ENCODE peak calls at places on chromosomes 4 and X, in ten cellular contexts. E is GM18507, M is AG08396, Y is iPS-NIHi11, L is NCI-H524 treated with DMSO at 0.1 percent for 48 hours, N is NCI-H1105, A is posterior cingulate gyrus, C is T-helper 1 cell, P is HEK293T, G is SHP77. Q is an unnamed sample.

GRCh38 chr4:125283702-125284279 is 31.0 kb upstream of the FAT4 start:
- DNase-seq in E (no peak), M (peak), Y (peak), L (no peak), N (no peak), A (no peak), C (no peak), P (no peak), G (no peak), Q (no peak)

GRCh38 chr4:16794816-16795445 is 103.5 kb downstream of the LDB2 start:
- DNase-seq in E (no peak), M (peak), Y (peak), L (no peak), N (no peak), A (peak), C (no peak), P (peak), G (peak), Q (peak)

GRCh38 chrX:137195991-137196390 is 162.2 kb upstream of the GPR101 start:
- DNase-seq in E (no peak), M (no peak), Y (no peak), L (no peak), N (no peak), A (no peak), C (no peak), P (no peak), G (no peak), Q (no peak)

GRCh38 chrX:307261-308111 is 11.1 kb downstream of the GTPBP6 start:
- DNase-seq in E (no peak), M (no peak), Y (no peak), L (no peak), N (no peak), A (no peak), C (no peak), P (no peak), G (no peak), Q (no peak)

GRCh38 chr4:182143822-182144620 is 99.2 kb upstream of the TENM3 start:
- DNase-seq in E (no peak), M (peak), Y (peak), L (no peak), N (no peak), A (no peak), C (no peak), P (peak), G (no peak), Q (peak)

GRCh38 chr4:98745372-98745771 is 87.0 kb upstream of the TSPAN5 start:
- DNase-seq in E (no peak), M (no peak), Y (no peak), L (peak), N (no peak), A (peak), C (no peak), P (peak), G (no peak), Q (no peak)

GRCh38 chrX:16882188-16882587 is 12.0 kb upstream of the RBBP7 start:
- DNase-seq in E (no peak), M (no peak), Y (no peak), L (no peak), N (no peak), A (peak), C (no peak), P (no peak), G (peak), Q (no peak)

GRCh38 chr4:188780686-188781085 is 641.4 kb downstream of the TRIML1 start:
- DNase-seq in E (no peak), M (no peak), Y (no peak), L (no peak), N (no peak), A (no peak), C (no peak), P (no peak), G (no peak), Q (no peak)

GRCh38 chrX:151982217-151982616 is 7.7 kb upstream of the GABRE start:
- DNase-seq in E (no peak), M (peak), Y (no peak), L (no peak), N (peak), A (no peak), C (no peak), P (no peak), G (no peak), Q (no peak)

GRCh38 chrX:3191186-3191585 is 149.9 kb downstream of the ARSF start:
- DNase-seq in E (no peak), M (peak), Y (no peak), L (no peak), N (no peak), A (no peak), C (no peak), P (no peak), G (no peak), Q (no peak)

GRCh38 chrX:49120104-49120503 is 3.4 kb downstream of the GPKOW start:
- DNase-seq in E (no peak), M (no peak), Y (no peak), L (no peak), N (no peak), A (no peak), C (no peak), P (no peak), G (no peak), Q (no peak)

GRCh38 chr4:100694467-100694866 is 176.6 kb upstream of the EMCN start:
- DNase-seq in E (no peak), M (no peak), Y (no peak), L (no peak), N (no peak), A (no peak), C (no peak), P (no peak), G (no peak), Q (no peak)

GRCh38 chr4:157045507-157046127 is 30.3 kb upstream of the GLRB start:
- DNase-seq in E (no peak), M (peak), Y (peak), L (no peak), N (no peak), A (no peak), C (no peak), P (peak), G (peak), Q (peak)

GRCh38 chr4:185209031-185209851 is at the start of gene SNX25:
- DNase-seq in E (peak), M (peak), Y (peak), L (no peak), N (peak), A (peak), C (peak), P (peak), G (peak), Q (peak)

GRCh38 chrX:7378406-7378805 is 230.5 kb upstream of the PUDP start:
- DNase-seq in E (no peak), M (no peak), Y (no peak), L (no peak), N (no peak), A (no peak), C (no peak), P (no peak), G (no peak), Q (no peak)

GRCh38 chrX:9745417-9746115 is 20.1 kb downstream of the GPR143 start:
- DNase-seq in E (no peak), M (no peak), Y (no peak), L (no peak), N (no peak), A (no peak), C (no peak), P (no peak), G (no peak), Q (no peak)

GRCh38 chrX:121254336-121254735 is 206.9 kb downstream of the GLUD2 start:
- DNase-seq in E (no peak), M (no peak), Y (peak), L (peak), N (no peak), A (no peak), C (no peak), P (no peak), G (no peak), Q (no peak)

GRCh38 chrX:135295238-135295943 is 13.9 kb upstream of the ETDC start:
- DNase-seq in E (peak), M (peak), Y (peak), L (no peak), N (no peak), A (peak), C (peak), P (no peak), G (no peak), Q (peak)

GRCh38 chr4:110046588-110047049 is 133.9 kb downstream of the EGF start:
- DNase-seq in E (no peak), M (no peak), Y (no peak), L (no peak), N (no peak), A (no peak), C (no peak), P (no peak), G (no peak), Q (no peak)